ENCODE peak calls at places on chromosomes 13 and 19, in six cellular contexts. One of them, this sample, is unnamed.
A peak's percentile ranks its signal among the peaks of the same experiment; 100 is the strongest.

GRCh38 chr19:38721977-38722773 is 22.1 kb downstream of the CAPN12 start:
- DNase-seq in pancreas: no peak
- DNase-seq in fibroblast of pulmonary artery: no peak
- DNase-seq in AG04450: no peak
- DNase-seq in GM12878: no peak
- DNase-seq in upper lobe of right lung: no peak
- DNase-seq in this sample: no peak

GRCh38 chr13:43071824-43072223 is 48.4 kb downstream of the DNAJC15 start:
- DNase-seq in fibroblast of pulmonary artery: no peak
- DNase-seq in AG04450: no peak
- DNase-seq in pancreas: no peak
- DNase-seq in upper lobe of right lung: no peak
- DNase-seq in GM12878: no peak
- DNase-seq in this sample: no peak

GRCh38 chr19:57587529-57587928 is 3.6 kb downstream of the ZIK1 start:
- DNase-seq in GM12878: no peak
- DNase-seq in upper lobe of right lung: no peak
- DNase-seq in pancreas: no peak
- DNase-seq in fibroblast of pulmonary artery: peak; percentile 24
- DNase-seq in AG04450: peak; percentile 15
- DNase-seq in this sample: no peak

GRCh38 chr13:102584423-102584822 is 12.4 kb upstream of the TPP2 start:
- DNase-seq in fibroblast of pulmonary artery: no peak
- DNase-seq in pancreas: no peak
- DNase-seq in GM12878: no peak
- DNase-seq in upper lobe of right lung: no peak
- DNase-seq in AG04450: no peak
- DNase-seq in this sample: no peak

GRCh38 chr13:112058519-112058873 is 8.5 kb upstream of the SOX1 start:
- DNase-seq in GM12878: no peak
- DNase-seq in pancreas: no peak
- DNase-seq in upper lobe of right lung: no peak
- DNase-seq in AG04450: no peak
- DNase-seq in fibroblast of pulmonary artery: no peak
- DNase-seq in this sample: no peak

GRCh38 chr13:29849071-29849541 is 1.3 kb downstream of the UBL3 start:
- DNase-seq in fibroblast of pulmonary artery: peak; percentile 27
- DNase-seq in upper lobe of right lung: no peak
- DNase-seq in AG04450: no peak
- DNase-seq in pancreas: peak; percentile 35
- DNase-seq in GM12878: no peak
- DNase-seq in this sample: peak; percentile 37

GRCh38 chr19:45999653-46000121 is 4.4 kb downstream of the CCDC61 start:
- DNase-seq in GM12878: no peak
- DNase-seq in upper lobe of right lung: no peak
- DNase-seq in fibroblast of pulmonary artery: peak; percentile 39
- DNase-seq in pancreas: no peak
- DNase-seq in AG04450: no peak
- DNase-seq in this sample: no peak

GRCh38 chr13:109521719-109522118 is 264.7 kb downstream of the IRS2 start:
- DNase-seq in AG04450: no peak
- DNase-seq in upper lobe of right lung: no peak
- DNase-seq in fibroblast of pulmonary artery: no peak
- DNase-seq in GM12878: no peak
- DNase-seq in pancreas: no peak
- DNase-seq in this sample: no peak

GRCh38 chr19:16213076-16213475 is 15.4 kb downstream of the AP1M1 start:
- DNase-seq in fibroblast of pulmonary artery: peak; percentile 45
- DNase-seq in pancreas: no peak
- DNase-seq in AG04450: no peak
- DNase-seq in upper lobe of right lung: no peak
- DNase-seq in GM12878: no peak
- DNase-seq in this sample: peak; percentile 61

GRCh38 chr13:26629260-26629659 is 71.8 kb downstream of the WASF3 start:
- DNase-seq in fibroblast of pulmonary artery: peak; percentile 17
- DNase-seq in pancreas: no peak
- DNase-seq in upper lobe of right lung: no peak
- DNase-seq in AG04450: no peak
- DNase-seq in GM12878: no peak
- DNase-seq in this sample: no peak

GRCh38 chr13:20993661-20994440 is 67.5 kb downstream of the LATS2 start:
- DNase-seq in GM12878: no peak
- DNase-seq in upper lobe of right lung: no peak
- DNase-seq in pancreas: no peak
- DNase-seq in AG04450: no peak
- DNase-seq in fibroblast of pulmonary artery: peak; percentile 62
- DNase-seq in this sample: peak; percentile 72

GRCh38 chr13:49731766-49732165 is 40.5 kb upstream of the EBPL start:
- DNase-seq in AG04450: peak; percentile 38
- DNase-seq in fibroblast of pulmonary artery: peak; percentile 66
- DNase-seq in upper lobe of right lung: no peak
- DNase-seq in GM12878: no peak
- DNase-seq in pancreas: no peak
- DNase-seq in this sample: peak; percentile 82

GRCh38 chr19:45568732-45569131 is 15.9 kb downstream of the OPA3 start:
- DNase-seq in fibroblast of pulmonary artery: peak; percentile 59
- DNase-seq in AG04450: no peak
- DNase-seq in pancreas: no peak
- DNase-seq in GM12878: no peak
- DNase-seq in upper lobe of right lung: no peak
- DNase-seq in this sample: peak; percentile 29

GRCh38 chr13:75135325-75135825 is 346.6 kb downstream of the TBC1D4 start:
- DNase-seq in fibroblast of pulmonary artery: peak; percentile 98
- DNase-seq in GM12878: no peak
- DNase-seq in AG04450: peak; percentile 81
- DNase-seq in upper lobe of right lung: no peak
- DNase-seq in pancreas: no peak
- DNase-seq in this sample: peak; percentile 75

GRCh38 chr19:35742121-35742724 is at the start of gene IGFLR1:
- DNase-seq in AG04450: no peak
- DNase-seq in upper lobe of right lung: no peak
- DNase-seq in fibroblast of pulmonary artery: no peak
- DNase-seq in GM12878: peak; percentile 64
- DNase-seq in pancreas: no peak
- DNase-seq in this sample: no peak

GRCh38 chr19:30719991-30720329 is 347.8 kb downstream of the ZNF536 start:
- DNase-seq in upper lobe of right lung: no peak
- DNase-seq in pancreas: peak; percentile 26
- DNase-seq in AG04450: no peak
- DNase-seq in fibroblast of pulmonary artery: no peak
- DNase-seq in GM12878: no peak
- DNase-seq in this sample: no peak

GRCh38 chr13:104143760-104144406 is 1077.7 kb upstream of the SLC10A2 start:
- DNase-seq in fibroblast of pulmonary artery: no peak
- DNase-seq in GM12878: no peak
- DNase-seq in upper lobe of right lung: no peak
- DNase-seq in AG04450: no peak
- DNase-seq in pancreas: no peak
- DNase-seq in this sample: no peak

GRCh38 chr19:4811328-4812131 is 20.0 kb downstream of the TICAM1 start:
- DNase-seq in AG04450: no peak
- DNase-seq in pancreas: peak; percentile 75
- DNase-seq in upper lobe of right lung: peak; percentile 92
- DNase-seq in fibroblast of pulmonary artery: peak; percentile 72
- DNase-seq in GM12878: no peak
- DNase-seq in this sample: peak; percentile 58

GRCh38 chr19:35641515-35642151 is at the start of gene ETV2:
- DNase-seq in fibroblast of pulmonary artery: peak; percentile 63
- DNase-seq in pancreas: no peak
- DNase-seq in AG04450: no peak
- DNase-seq in upper lobe of right lung: no peak
- DNase-seq in GM12878: no peak
- DNase-seq in this sample: peak; percentile 57

GRCh38 chr13:113145496-113145895 is 13.0 kb upstream of the PROZ start:
- DNase-seq in fibroblast of pulmonary artery: no peak
- DNase-seq in pancreas: no peak
- DNase-seq in upper lobe of right lung: no peak
- DNase-seq in AG04450: no peak
- DNase-seq in GM12878: no peak
- DNase-seq in this sample: no peak

GRCh38 chr13:32031025-32031814 is at the start of gene FRY:
- DNase-seq in fibroblast of pulmonary artery: peak; percentile 47
- DNase-seq in AG04450: no peak
- DNase-seq in GM12878: no peak
- DNase-seq in pancreas: peak; percentile 54
- DNase-seq in upper lobe of right lung: peak; percentile 78
- DNase-seq in this sample: peak; percentile 72

GRCh38 chr19:40466219-40467006 is at the start of gene SPTBN4:
- DNase-seq in pancreas: peak; percentile 42
- DNase-seq in AG04450: no peak
- DNase-seq in fibroblast of pulmonary artery: no peak
- DNase-seq in upper lobe of right lung: peak; percentile 82
- DNase-seq in GM12878: peak; percentile 40
- DNase-seq in this sample: no peak

GRCh38 chr13:41603917-41604316 is 146.6 kb downstream of the RGCC start:
- DNase-seq in AG04450: no peak
- DNase-seq in GM12878: no peak
- DNase-seq in pancreas: no peak
- DNase-seq in upper lobe of right lung: no peak
- DNase-seq in fibroblast of pulmonary artery: peak; percentile 79
- DNase-seq in this sample: no peak

GRCh38 chr13:33069365-33069764 is 53.1 kb downstream of the KL start:
- DNase-seq in fibroblast of pulmonary artery: no peak
- DNase-seq in pancreas: no peak
- DNase-seq in upper lobe of right lung: no peak
- DNase-seq in GM12878: no peak
- DNase-seq in AG04450: no peak
- DNase-seq in this sample: no peak
- TF ChIP-seq CTCF in fibroblast of pulmonary artery: peak; percentile 11
- TF ChIP-seq CTCF in pancreas: no peak
- TF ChIP-seq CTCF in upper lobe of right lung: peak; percentile 42
- TF ChIP-seq CTCF in GM12878: peak; percentile 37
- TF ChIP-seq CTCF in AG04450: no peak
- TF ChIP-seq CTCF in this sample: peak; percentile 8

DNA sequence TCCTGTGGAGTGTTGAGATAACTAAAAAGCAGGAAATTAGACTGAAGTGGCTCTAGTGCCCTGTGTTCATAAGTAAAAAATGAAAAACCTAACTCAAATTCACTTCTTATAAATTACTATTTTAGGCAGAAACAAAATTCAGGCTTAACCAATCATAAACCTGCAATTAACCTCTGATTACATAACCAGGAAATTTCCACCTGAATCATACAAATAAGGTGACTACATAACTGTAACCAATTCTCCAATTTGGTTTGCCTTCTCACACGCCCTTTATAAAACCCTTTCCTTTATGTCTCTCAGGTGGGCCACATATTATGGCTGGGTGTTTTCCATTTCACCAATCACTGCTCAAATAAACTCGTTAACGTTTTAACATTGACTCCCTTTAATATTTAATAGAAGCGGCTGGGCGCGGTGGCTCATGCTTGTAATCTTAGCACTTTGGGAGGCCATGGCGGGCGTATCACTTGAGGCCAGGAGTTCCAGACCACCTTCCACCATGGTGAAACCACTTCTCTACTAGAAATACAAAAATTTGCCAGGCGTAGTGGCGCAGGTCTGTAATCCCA is 22.9 kb upstream of the ZNF724 start:
- DNase-seq in fibroblast of pulmonary artery: no peak
- DNase-seq in AG04450: no peak
- DNase-seq in GM12878: no peak
- DNase-seq in pancreas: no peak
- DNase-seq in upper lobe of right lung: no peak
- DNase-seq in this sample: no peak
- H3K4me3 ChIP-seq in fibroblast of pulmonary artery: peak overlapping the region; percentile 94
- H3K4me3 ChIP-seq in AG04450: peak overlapping the region; percentile 94
- H3K4me3 ChIP-seq in GM12878: peak overlapping the region; percentile 98
- H3K4me3 ChIP-seq in pancreas: peak overlapping the region; percentile 70
- H3K4me3 ChIP-seq in upper lobe of right lung: peak overlapping the region; percentile 93
- H3K4me3 ChIP-seq in this sample: peak overlapping the region; percentile 75

GRCh38 chr19:9073806-9074205 is 13.1 kb upstream of the OR1M1 start:
- DNase-seq in GM12878: no peak
- DNase-seq in upper lobe of right lung: no peak
- DNase-seq in pancreas: no peak
- DNase-seq in AG04450: no peak
- DNase-seq in fibroblast of pulmonary artery: no peak
- DNase-seq in this sample: no peak
- TF ChIP-seq CTCF in GM12878: no peak
- TF ChIP-seq CTCF in upper lobe of right lung: no peak
- TF ChIP-seq CTCF in pancreas: no peak
- TF ChIP-seq CTCF in AG04450: no peak
- TF ChIP-seq CTCF in fibroblast of pulmonary artery: no peak
- TF ChIP-seq CTCF in this sample: no peak

GRCh38 chr13:51331354-51331861 is 8.1 kb upstream of the SERPINE3 start:
- DNase-seq in fibroblast of pulmonary artery: peak; percentile 39
- DNase-seq in pancreas: no peak
- DNase-seq in upper lobe of right lung: no peak
- DNase-seq in AG04450: no peak
- DNase-seq in GM12878: peak; percentile 26
- DNase-seq in this sample: peak; percentile 24

GRCh38 chr13:51333421-51333820 is 6.1 kb upstream of the SERPINE3 start:
- DNase-seq in fibroblast of pulmonary artery: no peak
- DNase-seq in GM12878: no peak
- DNase-seq in pancreas: no peak
- DNase-seq in upper lobe of right lung: no peak
- DNase-seq in AG04450: no peak
- DNase-seq in this sample: no peak

GRCh38 chr13:51332566-51333361 is 6.7 kb upstream of the SERPINE3 start:
- DNase-seq in GM12878: no peak
- DNase-seq in fibroblast of pulmonary artery: no peak
- DNase-seq in upper lobe of right lung: no peak
- DNase-seq in pancreas: no peak
- DNase-seq in AG04450: no peak
- DNase-seq in this sample: no peak

GRCh38 chr13:51328488-51328887 is 11.0 kb upstream of the SERPINE3 start:
- DNase-seq in AG04450: no peak
- DNase-seq in GM12878: no peak
- DNase-seq in upper lobe of right lung: no peak
- DNase-seq in fibroblast of pulmonary artery: no peak
- DNase-seq in pancreas: no peak
- DNase-seq in this sample: no peak

DNA sequence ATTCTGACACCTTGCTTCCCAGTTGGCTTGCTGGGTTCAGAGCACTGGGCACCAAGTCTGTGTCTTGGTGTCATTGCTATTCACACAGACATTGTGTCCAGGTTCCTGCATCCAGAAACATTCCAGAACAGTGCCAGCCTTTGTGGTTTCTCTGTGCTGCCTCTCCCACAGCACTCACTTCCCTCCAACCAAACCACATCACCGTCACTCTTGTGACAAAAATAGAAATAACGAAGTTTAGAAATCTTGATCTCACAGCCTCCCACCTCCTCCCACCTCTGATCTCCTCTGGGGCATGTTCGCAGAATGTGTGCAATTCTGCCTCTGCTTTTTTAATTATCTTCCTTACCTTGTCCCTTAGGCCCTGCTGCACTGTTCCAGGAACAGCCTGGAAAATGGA is 8.8 kb upstream of the SERPINE3 start:
- DNase-seq in upper lobe of right lung: no peak
- DNase-seq in pancreas: no peak
- DNase-seq in AG04450: no peak
- DNase-seq in GM12878: peak; percentile 7
- DNase-seq in fibroblast of pulmonary artery: peak; percentile 70
- DNase-seq in this sample: peak; percentile 23
- H3K4me3 ChIP-seq in upper lobe of right lung: no peak overlapping the region
- H3K4me3 ChIP-seq in pancreas: no peak overlapping the region
- H3K4me3 ChIP-seq in AG04450: no peak overlapping the region
- H3K4me3 ChIP-seq in GM12878: no peak overlapping the region
- H3K4me3 ChIP-seq in fibroblast of pulmonary artery: no peak overlapping the region
- H3K4me3 ChIP-seq in this sample: no peak overlapping the region